ENCODE peak calls at places on chromosomes 11 and 22, in nine cellular contexts. One of them, this sample, is unnamed.

GRCh38 chr11:122305018-122305417 is 189.0 kb upstream of the BLID start:
- DNase-seq in stimulated activated CD4-positive, alpha-beta T cell treated with anti-CD3 and anti-CD28 coated beads, Interleukin-1b, Interleukin-23, amount 100 ng/mL, for 24 hours: no peak
- DNase-seq in ureter: no peak
- DNase-seq in H9: no peak
- DNase-seq in substantia nigra: no peak
- DNase-seq in mesendoderm: no peak
- DNase-seq in A549: no peak
- DNase-seq in NCI-H1694 treated with DMSO at 0.1 percent for 48 hours: no peak
- DNase-seq in NCI-H2081: no peak
- DNase-seq in this sample: no peak

GRCh38 chr11:45666648-45667642 is 1.5 kb upstream of the CHST1 start:
- DNase-seq in mesendoderm: no peak
- DNase-seq in A549: no peak
- DNase-seq in stimulated activated CD4-positive, alpha-beta T cell treated with anti-CD3 and anti-CD28 coated beads, Interleukin-1b, Interleukin-23, amount 100 ng/mL, for 24 hours: no peak
- DNase-seq in NCI-H1694 treated with DMSO at 0.1 percent for 48 hours: no peak
- DNase-seq in NCI-H2081: no peak
- DNase-seq in ureter: no peak
- DNase-seq in substantia nigra: no peak
- DNase-seq in H9: no peak
- DNase-seq in this sample: no peak

GRCh38 chr11:35515224-35515623 is 10.2 kb downstream of the PAMR1 start:
- DNase-seq in ureter: no peak
- DNase-seq in mesendoderm: no peak
- DNase-seq in H9: no peak
- DNase-seq in substantia nigra: no peak
- DNase-seq in stimulated activated CD4-positive, alpha-beta T cell treated with anti-CD3 and anti-CD28 coated beads, Interleukin-1b, Interleukin-23, amount 100 ng/mL, for 24 hours: no peak
- DNase-seq in NCI-H1694 treated with DMSO at 0.1 percent for 48 hours: no peak
- DNase-seq in A549: no peak
- DNase-seq in NCI-H2081: no peak
- DNase-seq in this sample: no peak

GRCh38 chr11:57318178-57318577 is 6.6 kb downstream of the TNKS1BP1 start:
- DNase-seq in NCI-H2081: no peak
- DNase-seq in A549: no peak
- DNase-seq in ureter: no peak
- DNase-seq in H9: no peak
- DNase-seq in stimulated activated CD4-positive, alpha-beta T cell treated with anti-CD3 and anti-CD28 coated beads, Interleukin-1b, Interleukin-23, amount 100 ng/mL, for 24 hours: no peak
- DNase-seq in mesendoderm: peak
- DNase-seq in substantia nigra: no peak
- DNase-seq in NCI-H1694 treated with DMSO at 0.1 percent for 48 hours: no peak
- DNase-seq in this sample: no peak

GRCh38 chr11:36540998-36541397 is 26.8 kb upstream of the RAG1 start:
- DNase-seq in substantia nigra: no peak
- DNase-seq in ureter: no peak
- DNase-seq in A549: no peak
- DNase-seq in stimulated activated CD4-positive, alpha-beta T cell treated with anti-CD3 and anti-CD28 coated beads, Interleukin-1b, Interleukin-23, amount 100 ng/mL, for 24 hours: no peak
- DNase-seq in NCI-H2081: no peak
- DNase-seq in NCI-H1694 treated with DMSO at 0.1 percent for 48 hours: peak
- DNase-seq in mesendoderm: peak
- DNase-seq in H9: peak
- DNase-seq in this sample: no peak

GRCh38 chr22:39519681-39520053 is 695 bp upstream of the ATF4 start:
- DNase-seq in H9: peak
- DNase-seq in NCI-H1694 treated with DMSO at 0.1 percent for 48 hours: peak
- DNase-seq in stimulated activated CD4-positive, alpha-beta T cell treated with anti-CD3 and anti-CD28 coated beads, Interleukin-1b, Interleukin-23, amount 100 ng/mL, for 24 hours: no peak
- DNase-seq in A549: peak
- DNase-seq in mesendoderm: peak
- DNase-seq in ureter: no peak
- DNase-seq in substantia nigra: peak
- DNase-seq in NCI-H2081: no peak
- DNase-seq in this sample: no peak

GRCh38 chr11:16607675-16608644 is 130.5 kb upstream of the C11orf58 start:
- DNase-seq in NCI-H1694 treated with DMSO at 0.1 percent for 48 hours: no peak
- DNase-seq in ureter: peak
- DNase-seq in NCI-H2081: no peak
- DNase-seq in A549: no peak
- DNase-seq in H9: peak
- DNase-seq in stimulated activated CD4-positive, alpha-beta T cell treated with anti-CD3 and anti-CD28 coated beads, Interleukin-1b, Interleukin-23, amount 100 ng/mL, for 24 hours: no peak
- DNase-seq in substantia nigra: peak
- DNase-seq in mesendoderm: peak
- DNase-seq in this sample: peak

GRCh38 chr11:133947298-133947905 is 9.4 kb downstream of the IGSF9B start:
- DNase-seq in NCI-H1694 treated with DMSO at 0.1 percent for 48 hours: peak
- DNase-seq in NCI-H2081: peak
- DNase-seq in stimulated activated CD4-positive, alpha-beta T cell treated with anti-CD3 and anti-CD28 coated beads, Interleukin-1b, Interleukin-23, amount 100 ng/mL, for 24 hours: no peak
- DNase-seq in H9: peak
- DNase-seq in ureter: no peak
- DNase-seq in A549: peak
- DNase-seq in substantia nigra: no peak
- DNase-seq in mesendoderm: peak
- DNase-seq in this sample: no peak

GRCh38 chr11:460331-461199 is 10.5 kb downstream of the PTDSS2 start:
- DNase-seq in stimulated activated CD4-positive, alpha-beta T cell treated with anti-CD3 and anti-CD28 coated beads, Interleukin-1b, Interleukin-23, amount 100 ng/mL, for 24 hours: no peak
- DNase-seq in H9: no peak
- DNase-seq in NCI-H2081: no peak
- DNase-seq in NCI-H1694 treated with DMSO at 0.1 percent for 48 hours: no peak
- DNase-seq in ureter: no peak
- DNase-seq in substantia nigra: no peak
- DNase-seq in A549: peak
- DNase-seq in mesendoderm: peak
- DNase-seq in this sample: no peak

GRCh38 chr11:102390667-102391449 is 43.8 kb downstream of the BIRC2 start:
- DNase-seq in stimulated activated CD4-positive, alpha-beta T cell treated with anti-CD3 and anti-CD28 coated beads, Interleukin-1b, Interleukin-23, amount 100 ng/mL, for 24 hours: no peak
- DNase-seq in NCI-H1694 treated with DMSO at 0.1 percent for 48 hours: peak
- DNase-seq in H9: peak
- DNase-seq in NCI-H2081: peak
- DNase-seq in substantia nigra: peak
- DNase-seq in ureter: peak
- DNase-seq in A549: peak
- DNase-seq in mesendoderm: peak
- DNase-seq in this sample: no peak

GRCh38 chr11:93668171-93668570 is 6.7 kb downstream of the CEP295 start:
- DNase-seq in stimulated activated CD4-positive, alpha-beta T cell treated with anti-CD3 and anti-CD28 coated beads, Interleukin-1b, Interleukin-23, amount 100 ng/mL, for 24 hours: no peak
- DNase-seq in H9: no peak
- DNase-seq in mesendoderm: no peak
- DNase-seq in NCI-H2081: no peak
- DNase-seq in substantia nigra: no peak
- DNase-seq in ureter: no peak
- DNase-seq in NCI-H1694 treated with DMSO at 0.1 percent for 48 hours: no peak
- DNase-seq in A549: no peak
- DNase-seq in this sample: no peak

GRCh38 chr22:41620646-41621098 is at the start of gene DESI1:
- DNase-seq in A549: no peak
- DNase-seq in mesendoderm: peak
- DNase-seq in NCI-H1694 treated with DMSO at 0.1 percent for 48 hours: no peak
- DNase-seq in ureter: no peak
- DNase-seq in NCI-H2081: no peak
- DNase-seq in stimulated activated CD4-positive, alpha-beta T cell treated with anti-CD3 and anti-CD28 coated beads, Interleukin-1b, Interleukin-23, amount 100 ng/mL, for 24 hours: no peak
- DNase-seq in substantia nigra: no peak
- DNase-seq in H9: no peak
- DNase-seq in this sample: no peak

GRCh38 chr11:6202036-6202435 is 3.0 kb downstream of the OR52W1 start:
- DNase-seq in A549: no peak
- DNase-seq in NCI-H2081: no peak
- DNase-seq in mesendoderm: no peak
- DNase-seq in stimulated activated CD4-positive, alpha-beta T cell treated with anti-CD3 and anti-CD28 coated beads, Interleukin-1b, Interleukin-23, amount 100 ng/mL, for 24 hours: no peak
- DNase-seq in NCI-H1694 treated with DMSO at 0.1 percent for 48 hours: no peak
- DNase-seq in substantia nigra: no peak
- DNase-seq in ureter: no peak
- DNase-seq in H9: no peak
- DNase-seq in this sample: no peak

GRCh38 chr11:6225896-6226295 is 8.5 kb downstream of the FHIP1B start:
- DNase-seq in NCI-H1694 treated with DMSO at 0.1 percent for 48 hours: no peak
- DNase-seq in ureter: no peak
- DNase-seq in NCI-H2081: no peak
- DNase-seq in A549: no peak
- DNase-seq in substantia nigra: no peak
- DNase-seq in mesendoderm: no peak
- DNase-seq in stimulated activated CD4-positive, alpha-beta T cell treated with anti-CD3 and anti-CD28 coated beads, Interleukin-1b, Interleukin-23, amount 100 ng/mL, for 24 hours: no peak
- DNase-seq in H9: no peak
- DNase-seq in this sample: no peak

GRCh38 chr11:35546317-35546716 is 20.9 kb upstream of the PAMR1 start:
- DNase-seq in A549: no peak
- DNase-seq in H9: no peak
- DNase-seq in NCI-H2081: no peak
- DNase-seq in mesendoderm: no peak
- DNase-seq in stimulated activated CD4-positive, alpha-beta T cell treated with anti-CD3 and anti-CD28 coated beads, Interleukin-1b, Interleukin-23, amount 100 ng/mL, for 24 hours: no peak
- DNase-seq in substantia nigra: no peak
- DNase-seq in ureter: no peak
- DNase-seq in NCI-H1694 treated with DMSO at 0.1 percent for 48 hours: no peak
- DNase-seq in this sample: no peak

GRCh38 chr11:65436412-65437032 is 13.9 kb downstream of the NEAT1 start:
- DNase-seq in A549: no peak
- DNase-seq in stimulated activated CD4-positive, alpha-beta T cell treated with anti-CD3 and anti-CD28 coated beads, Interleukin-1b, Interleukin-23, amount 100 ng/mL, for 24 hours: no peak
- DNase-seq in NCI-H1694 treated with DMSO at 0.1 percent for 48 hours: no peak
- DNase-seq in NCI-H2081: no peak
- DNase-seq in mesendoderm: no peak
- DNase-seq in H9: no peak
- DNase-seq in substantia nigra: no peak
- DNase-seq in ureter: peak
- DNase-seq in this sample: no peak

GRCh38 chr11:117570701-117571100 is 226.3 kb downstream of the DSCAML1 start:
- DNase-seq in NCI-H1694 treated with DMSO at 0.1 percent for 48 hours: no peak
- DNase-seq in ureter: no peak
- DNase-seq in stimulated activated CD4-positive, alpha-beta T cell treated with anti-CD3 and anti-CD28 coated beads, Interleukin-1b, Interleukin-23, amount 100 ng/mL, for 24 hours: no peak
- DNase-seq in mesendoderm: no peak
- DNase-seq in NCI-H2081: no peak
- DNase-seq in H9: no peak
- DNase-seq in substantia nigra: no peak
- DNase-seq in A549: no peak
- DNase-seq in this sample: no peak

GRCh38 chr11:118462178-118462577 is 25.9 kb downstream of the KMT2A start:
- DNase-seq in NCI-H2081: no peak
- DNase-seq in stimulated activated CD4-positive, alpha-beta T cell treated with anti-CD3 and anti-CD28 coated beads, Interleukin-1b, Interleukin-23, amount 100 ng/mL, for 24 hours: no peak
- DNase-seq in A549: no peak
- DNase-seq in NCI-H1694 treated with DMSO at 0.1 percent for 48 hours: no peak
- DNase-seq in mesendoderm: no peak
- DNase-seq in substantia nigra: no peak
- DNase-seq in H9: no peak
- DNase-seq in ureter: no peak
- DNase-seq in this sample: no peak